ENCODE peak calls at places on chromosomes 16 and 17, in six cellular contexts. W is fibroblast of pulmonary artery, V is MG63, A is right cardiac atrium, N is ascending aorta, H is astrocyte of the cerebellum. I is an unnamed sample.

GRCh38 chr17:35774499-35774898 is 13.8 kb downstream of the C17orf50 start:
- DNase-seq in W (peak), V (no peak), A (peak), N (peak), H (peak), I (no peak)

GRCh38 chr16:84183572-84183875 is 3.3 kb downstream of the TAF1C start:
- DNase-seq in W (no peak), V (no peak), A (no peak), N (no peak), H (no peak), I (no peak)

GRCh38 chr17:38879878-38880727 is 10.2 kb downstream of the LASP1 start:
- DNase-seq in W (peak), V (peak), A (peak), N (peak), H (peak), I (no peak)

GRCh38 chr16:4260360-4260759 is 12.5 kb downstream of the TFAP4 start:
- DNase-seq in W (no peak), V (no peak), A (peak), N (no peak), H (no peak), I (no peak)

GRCh38 chr16:30368122-30368791 is 2.0 kb downstream of the TBC1D10B start:
- DNase-seq in W (peak), V (peak), A (peak), N (no peak), H (no peak), I (no peak)

GRCh38 chr16:86854058-86854621 is 275.8 kb downstream of the FOXL1 start:
- DNase-seq in W (no peak), V (no peak), A (no peak), N (no peak), H (no peak), I (peak)

GRCh38 chr16:47204736-47205499 is 61.2 kb upstream of the NETO2 start:
- DNase-seq in W (no peak), V (no peak), A (no peak), N (no peak), H (no peak), I (no peak)

GRCh38 chr17:39800540-39800939 is 62.8 kb downstream of the GRB7 start:
- DNase-seq in W (no peak), V (no peak), A (no peak), N (no peak), H (no peak), I (no peak)

GRCh38 chr17:17414316-17414937 is 62.4 kb upstream of the MED9 start:
- DNase-seq in W (peak), V (peak), A (peak), N (no peak), H (peak), I (peak)

GRCh38 chr17:33560165-33560564 is 267.1 kb upstream of the ASIC2 start:
- DNase-seq in W (peak), V (no peak), A (no peak), N (no peak), H (no peak), I (no peak)

GRCh38 chr16:83561876-83562275 is 245.9 kb upstream of the HSBP1 start:
- DNase-seq in W (peak), V (no peak), A (no peak), N (no peak), H (peak), I (no peak)

GRCh38 chr17:17545031-17545820 is 46.3 kb downstream of the PEMT start:
- DNase-seq in W (peak), V (peak), A (peak), N (peak), H (peak), I (no peak)

GRCh38 chr17:81573794-81574642 is 21.9 kb upstream of the FAAP100 start:
- DNase-seq in W (no peak), V (no peak), A (no peak), N (no peak), H (no peak), I (no peak)

GRCh38 chr17:35212668-35213067 is 18.5 kb upstream of the SLC35G3 start:
- DNase-seq in W (no peak), V (no peak), A (no peak), N (no peak), H (no peak), I (no peak)

DNA sequence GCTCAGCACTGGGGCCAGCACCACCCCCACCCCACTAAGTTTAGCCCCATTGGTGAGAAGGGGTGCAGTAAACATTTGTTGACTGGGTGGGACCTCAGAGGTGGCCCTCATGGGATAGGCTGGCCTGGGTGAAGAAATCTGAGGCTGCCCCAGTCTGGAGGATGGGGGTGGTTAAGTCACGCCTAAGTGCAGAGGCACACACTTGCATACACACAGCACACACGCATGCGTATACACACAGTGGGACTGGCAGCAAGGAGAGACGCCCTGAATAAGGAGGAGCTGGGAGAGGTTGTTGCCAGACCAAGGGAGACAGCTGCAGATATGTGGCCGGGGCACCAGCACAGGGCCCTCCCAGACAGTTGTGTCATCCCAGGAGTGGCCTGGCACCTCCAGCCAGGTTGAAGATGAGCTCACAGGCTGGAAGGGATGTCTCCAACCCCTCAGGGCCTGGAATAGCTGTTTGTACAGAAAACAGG is 3.0 kb upstream of the BCAR1 start:
- DNase-seq in W (peak), V (no peak), A (peak), N (peak), H (no peak), I (peak)
- H3K4me3 ChIP-seq in W (no peak), V (no peak), A (no peak), N (no peak), H (no peak), I (no peak)

DNA sequence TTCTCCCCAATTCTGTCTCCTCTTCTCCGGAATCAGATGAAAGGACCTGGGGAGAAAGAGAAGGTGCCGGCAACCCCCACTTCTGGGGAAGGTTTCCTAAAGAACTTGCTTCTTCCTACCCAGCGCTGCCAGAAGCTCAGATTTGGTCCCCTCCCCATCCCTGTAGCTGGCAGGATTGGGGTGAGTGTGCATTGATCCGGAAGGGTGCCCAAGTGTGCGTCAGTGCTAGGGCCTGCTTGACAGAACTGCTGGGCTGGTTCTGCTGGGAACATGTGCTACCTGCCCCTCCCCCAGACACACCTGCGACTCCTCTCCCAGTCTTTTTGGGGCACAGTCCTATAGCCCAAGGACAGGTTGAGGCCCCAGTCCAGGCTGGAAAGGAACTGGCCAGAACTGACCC is 3.3 kb downstream of the ARL4D start:
- DNase-seq in W (no peak), V (no peak), A (no peak), N (no peak), H (no peak), I (no peak)
- H3K4me3 ChIP-seq in W (peak), V (peak), A (no peak), N (no peak), H (peak), I (no peak)

GRCh38 chr17:79940381-79941087 is 95.1 kb downstream of the TBC1D16 start:
- DNase-seq in W (no peak), V (no peak), A (peak), N (no peak), H (no peak), I (no peak)
- H3K4me3 ChIP-seq in W (no peak), V (no peak), A (no peak), N (no peak), H (no peak), I (no peak)

GRCh38 chr17:27634026-27634335 is 3.0 kb downstream of the LGALS9 start:
- DNase-seq in W (no peak), V (no peak), A (no peak), N (no peak), H (no peak), I (no peak)

GRCh38 chr17:27630607-27631408 is at the start of gene LGALS9:
- DNase-seq in W (peak), V (peak), A (peak), N (no peak), H (peak), I (no peak)

GRCh38 chr17:27633312-27634025 is 2.5 kb downstream of the LGALS9 start:
- DNase-seq in W (no peak), V (no peak), A (peak), N (no peak), H (no peak), I (no peak)

GRCh38 chr17:27631409-27631755 is 394 bp downstream of the LGALS9 start:
- DNase-seq in W (no peak), V (no peak), A (no peak), N (no peak), H (no peak), I (no peak)

DNA sequence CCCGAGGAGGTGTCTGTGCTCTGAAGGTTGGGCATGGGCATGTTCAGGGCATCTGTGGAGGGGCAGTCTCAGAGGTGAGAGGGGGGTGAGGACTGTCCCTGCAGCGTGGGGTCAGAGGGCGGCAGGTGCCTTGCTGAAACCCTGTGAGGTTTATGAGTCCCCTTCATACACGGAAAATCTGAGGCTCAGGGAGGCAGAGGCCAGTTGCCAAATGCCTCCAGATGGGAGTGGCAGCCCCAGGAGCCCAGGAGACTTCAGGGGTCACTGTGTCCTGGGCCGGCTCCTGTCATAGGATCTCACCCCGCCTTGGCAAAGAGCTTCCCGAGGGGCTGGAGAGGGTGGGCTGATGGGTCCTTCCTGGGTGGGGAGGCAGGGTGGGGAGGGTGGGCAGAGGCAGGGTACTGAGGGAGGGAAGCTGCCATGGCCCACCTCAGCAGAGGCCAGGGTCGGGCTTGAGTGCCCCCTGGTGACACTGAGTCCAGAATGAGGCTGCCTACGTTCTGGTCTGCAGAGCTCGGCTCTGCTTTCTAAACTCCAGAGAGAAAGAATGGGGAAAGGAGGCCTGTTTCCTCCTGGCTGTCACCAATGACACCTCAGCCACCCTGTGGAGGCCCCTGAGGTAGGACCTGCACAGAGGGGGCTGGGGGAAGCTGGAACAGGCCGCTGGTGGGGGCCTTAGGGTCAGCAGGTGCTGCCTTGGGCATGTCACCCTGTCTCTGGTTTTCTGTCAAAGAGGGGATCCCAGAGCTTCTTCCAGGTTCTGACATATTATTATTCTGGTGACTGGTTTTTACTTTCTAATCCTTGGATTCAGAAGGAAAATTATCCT is 1.1 kb downstream of the LGALS9 start:
- DNase-seq in W (no peak), V (no peak), A (peak), N (no peak), H (no peak), I (no peak)
- H3K4me3 ChIP-seq in W (no peak), V (no peak), A (peak), N (no peak), H (no peak), I (no peak)

DNA sequence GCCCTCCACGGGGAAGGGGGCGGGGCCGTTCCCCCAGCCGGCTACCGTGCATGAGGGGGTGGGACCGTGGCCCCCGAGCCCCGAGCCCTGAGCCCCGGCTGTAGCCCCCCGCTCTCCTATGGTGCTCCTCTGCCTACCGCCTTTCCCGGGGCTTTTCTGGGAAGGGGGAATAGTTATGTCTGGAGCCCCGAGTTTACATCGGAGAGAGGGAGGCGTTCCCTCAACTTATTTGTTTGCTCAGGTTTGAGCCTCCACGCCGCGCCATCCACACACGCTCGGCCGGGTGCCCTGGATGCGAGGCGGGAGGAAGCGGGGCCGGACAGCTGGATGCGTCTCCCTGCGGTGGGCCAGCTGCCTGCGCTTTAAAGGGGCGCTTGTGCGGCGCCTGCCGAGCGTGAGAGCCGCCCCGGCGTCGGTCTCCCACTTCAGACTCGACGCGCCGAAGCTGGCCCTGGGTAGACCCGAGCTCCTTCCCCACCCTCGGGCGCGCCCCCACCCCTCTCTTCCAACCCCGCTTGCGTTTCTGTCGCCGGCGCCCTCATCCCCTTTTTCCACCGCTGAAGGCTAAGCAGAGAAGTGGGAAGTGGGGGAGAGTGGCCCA is 425 bp upstream of the CHAD start:
- DNase-seq in W (no peak), V (no peak), A (no peak), N (no peak), H (no peak), I (no peak)
- H3K4me3 ChIP-seq in W (peak), V (no peak), A (peak), N (peak), H (peak), I (peak)

DNA sequence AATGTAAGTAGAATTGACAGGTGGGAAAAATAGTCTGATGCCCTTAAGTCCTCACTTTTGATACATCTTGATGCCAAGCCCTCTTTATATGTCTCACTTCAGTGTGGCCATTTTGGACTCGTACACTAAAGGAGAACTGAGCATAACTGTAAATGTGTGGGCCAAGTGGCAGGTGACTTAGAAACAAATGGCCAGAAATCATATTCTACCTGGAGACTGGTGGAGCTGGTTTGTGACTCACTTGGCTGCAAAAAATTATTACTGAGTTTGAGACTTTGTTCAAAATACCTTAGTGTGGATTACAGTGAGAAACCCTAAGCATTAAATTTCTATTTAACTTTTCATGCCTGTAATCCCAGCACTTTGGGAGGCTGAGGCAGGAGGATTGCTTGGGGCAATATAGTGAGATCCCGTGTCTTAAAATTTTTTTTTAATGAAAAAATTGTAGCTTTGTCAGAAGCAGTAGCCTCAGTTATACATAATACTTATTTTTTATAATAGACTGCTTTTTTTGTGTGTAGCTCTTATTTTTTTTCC is 5.0 kb downstream of the HAPSTR1 start:
- DNase-seq in W (no peak), V (no peak), A (no peak), N (no peak), H (no peak), I (no peak)
- H3K4me3 ChIP-seq in W (no peak), V (no peak), A (peak), N (no peak), H (peak), I (no peak)

GRCh38 chr17:44221862-44222111 is 2.3 kb upstream of the UBTF start:
- DNase-seq in W (no peak), V (no peak), A (no peak), N (no peak), H (no peak), I (no peak)

GRCh38 chr17:44221072-44221861 is 1.8 kb upstream of the UBTF start:
- DNase-seq in W (peak), V (peak), A (peak), N (peak), H (peak), I (peak)

GRCh38 chr17:44219636-44220210 is at the start of gene UBTF:
- DNase-seq in W (peak), V (peak), A (peak), N (peak), H (no peak), I (no peak)

GRCh38 chr17:44219126-44219635 is 294 bp downstream of the UBTF start:
- DNase-seq in W (peak), V (no peak), A (peak), N (peak), H (peak), I (no peak)

DNA sequence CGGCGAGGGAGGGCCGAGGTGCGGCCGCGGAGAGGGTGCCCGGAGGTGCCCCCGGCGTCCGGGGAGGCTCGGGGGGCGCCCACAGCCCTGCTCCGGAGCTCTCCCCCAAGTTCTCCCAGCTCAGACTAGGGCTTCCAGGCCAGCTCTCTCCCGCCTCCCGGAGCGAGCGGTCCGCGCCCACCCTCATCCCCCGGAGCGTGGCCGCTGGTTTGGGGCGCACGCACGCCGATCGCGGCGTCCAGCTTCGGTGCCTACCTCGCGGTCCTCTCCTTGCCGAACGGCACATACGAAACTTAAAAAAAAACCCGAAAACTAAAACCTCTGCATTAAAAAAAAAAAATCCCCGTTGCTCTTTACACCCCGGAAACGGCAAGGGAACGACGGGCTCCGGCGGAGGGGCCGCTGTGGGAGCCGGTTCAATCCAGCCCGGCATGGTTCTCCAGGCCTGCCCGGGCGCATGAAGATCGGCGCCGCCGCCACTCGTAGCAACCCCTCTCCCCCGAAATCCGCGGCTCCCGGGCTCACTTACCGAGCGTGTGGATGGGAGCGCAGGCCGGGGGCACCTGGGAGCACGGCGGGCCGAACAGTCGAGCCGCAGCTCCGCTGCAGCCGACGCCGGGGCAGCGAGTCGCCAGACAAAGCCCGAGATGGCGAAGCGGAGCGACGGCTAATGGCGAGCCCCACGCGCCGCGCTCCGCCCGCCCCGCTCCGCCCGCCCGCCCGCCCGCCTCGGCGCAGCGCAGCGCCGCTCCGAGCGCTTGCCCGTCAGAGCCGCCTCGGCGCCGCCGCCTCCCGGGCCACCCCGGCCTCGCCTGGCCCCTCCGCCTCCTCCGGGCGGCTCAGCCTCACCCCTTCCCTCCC is 966 bp upstream of the UBTF start:
- DNase-seq in W (peak), V (peak), A (peak), N (no peak), H (no peak), I (no peak)
- H3K4me3 ChIP-seq in W (peak), V (peak), A (peak), N (peak), H (peak), I (peak)

GRCh38 chr17:43951750-43952149 is 2.0 kb downstream of the PYY start:
- DNase-seq in W (no peak), V (no peak), A (no peak), N (no peak), H (no peak), I (no peak)

GRCh38 chr17:43953746-43954145 is at the start of gene PYY:
- DNase-seq in W (no peak), V (no peak), A (no peak), N (no peak), H (no peak), I (no peak)

GRCh38 chr17:43950554-43950953 is 3.2 kb downstream of the PYY start:
- DNase-seq in W (no peak), V (no peak), A (no peak), N (no peak), H (no peak), I (no peak)

GRCh38 chr17:43952724-43953666 is 745 bp downstream of the PYY start:
- DNase-seq in W (no peak), V (no peak), A (no peak), N (no peak), H (no peak), I (no peak)

DNA sequence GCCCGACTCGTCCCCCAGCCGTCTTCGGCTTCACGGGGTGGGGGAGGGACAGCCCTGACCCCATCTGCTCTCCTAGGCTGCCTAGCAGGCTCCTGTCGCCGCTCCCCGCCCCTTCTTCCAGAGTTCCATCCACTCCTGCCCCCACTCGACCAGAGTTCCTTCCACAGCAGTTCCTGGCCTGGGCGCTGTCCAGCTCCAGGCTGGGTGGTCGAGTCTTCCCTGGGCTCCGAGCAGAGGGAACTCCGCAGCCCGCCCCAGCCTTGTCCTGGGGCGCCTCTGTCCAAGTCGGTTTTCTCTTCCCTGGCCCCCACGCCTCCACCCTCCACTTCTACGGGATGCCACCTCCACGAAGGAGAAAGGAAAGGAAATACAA is 1.4 kb downstream of the PYY start:
- DNase-seq in W (no peak), V (no peak), A (no peak), N (no peak), H (no peak), I (no peak)
- H3K4me3 ChIP-seq in W (no peak), V (no peak), A (no peak), N (no peak), H (no peak), I (no peak)